ENCODE peak calls at places on chromosome 1, in eight cellular contexts. D is NCI-H1048; B is KBM-7; G is upper lobe of right lung; P is EH; K is activated naive CD4-positive, alpha-beta T cell treated with anti-CD3 and anti-CD28 coated beads for 36 hours; T is CD4-positive, alpha-beta T cell; Q is iris pigment epithelial cell. N is an unnamed sample.

GRCh38 chr1:234989019-234989418 is 139.6 kb downstream of the TOMM20 start:
- DNase-seq in G (no peak), B (no peak), D (no peak), Q (no peak), P (peak; percentile 58), T (no peak), K (no peak), N (no peak)

GRCh38 chr1:50970927-50971582 is 1.0 kb downstream of the CDKN2C start:
- DNase-seq in P (peak; percentile 43), K (no peak), D (no peak), T (no peak), Q (no peak), B (peak; percentile 58), G (no peak), N (no peak)

GRCh38 chr1:2194319-2194897 is at the start of gene FAAP20:
- DNase-seq in T (peak; percentile 60), B (no peak), Q (peak; percentile 62), K (no peak), G (no peak), P (peak; percentile 75), D (peak; percentile 55), N (peak; percentile 62)

GRCh38 chr1:201485184-201485774 is 16.3 kb upstream of the PHLDA3 start:
- DNase-seq in B (no peak), Q (no peak), G (no peak), T (no peak), K (no peak), P (no peak), D (no peak), N (no peak)

GRCh38 chr1:181044449-181044966 is 10.7 kb downstream of the MR1 start:
- DNase-seq in K (peak; percentile 80), G (peak; percentile 84), T (no peak), B (no peak), D (no peak), Q (peak; percentile 80), P (no peak), N (no peak)

GRCh38 chr1:153919879-153920852 is 2.6 kb downstream of the GATAD2B start:
- DNase-seq in B (peak; percentile 90), K (peak; percentile 43), D (no peak), G (peak; percentile 6), Q (peak; percentile 43), T (no peak), P (peak; percentile 59), N (peak; percentile 30)

GRCh38 chr1:117150316-117150715 is 28.8 kb upstream of the TRIM45 start:
- DNase-seq in K (no peak), P (peak; percentile 12), D (no peak), B (peak; percentile 17), T (no peak), Q (peak; percentile 77), G (no peak), N (no peak)

GRCh38 chr1:58457023-58457635 is 89.4 kb downstream of the OMA1 start:
- DNase-seq in D (no peak), Q (no peak), G (no peak), P (peak; percentile 22), K (no peak), T (no peak), B (no peak), N (no peak)

GRCh38 chr1:10386761-10387482 is 11.9 kb upstream of the PGD start:
- DNase-seq in B (no peak), K (no peak), D (no peak), Q (no peak), T (no peak), G (no peak), P (no peak), N (no peak)

GRCh38 chr1:47175227-47175934 is 14.5 kb downstream of the PDZK1IP1 start:
- DNase-seq in T (no peak), K (peak; percentile 72), G (peak; percentile 61), B (peak; percentile 89), D (no peak), P (peak; percentile 64), Q (peak; percentile 65), N (peak; percentile 51)

GRCh38 chr1:22420456-22421053 is 31.1 kb upstream of the ZBTB40 start:
- DNase-seq in T (peak; percentile 36), Q (peak; percentile 78), B (peak; percentile 77), K (peak; percentile 81), P (peak; percentile 85), D (no peak), G (peak; percentile 91), N (peak; percentile 71)

GRCh38 chr1:211825990-211826389 is 4.6 kb downstream of the LPGAT1 start:
- DNase-seq in T (no peak), Q (peak; percentile 87), K (no peak), B (no peak), D (no peak), P (peak; percentile 85), G (no peak), N (no peak)

GRCh38 chr1:28877132-28877781 is 37.1 kb upstream of the EPB41 start:
- DNase-seq in T (peak; percentile 74), D (peak; percentile 20), Q (peak; percentile 59), B (peak; percentile 85), P (peak; percentile 74), K (peak; percentile 88), G (peak; percentile 85), N (peak; percentile 83)

GRCh38 chr1:9435101-9435636 is 104.1 kb upstream of the SLC25A33 start:
- DNase-seq in G (no peak), T (no peak), P (no peak), D (no peak), K (no peak), Q (no peak), B (no peak), N (no peak)

GRCh38 chr1:119133987-119134386 is 6.5 kb downstream of the WARS2 start:
- DNase-seq in P (peak; percentile 74), G (no peak), B (no peak), K (no peak), T (no peak), Q (peak; percentile 81), D (no peak), N (no peak)

GRCh38 chr1:10209905-10210810 is at the start of gene KIF1B:
- DNase-seq in Q (peak; percentile 98), B (peak; percentile 98), P (peak; percentile 96), D (peak; percentile 92), G (peak; percentile 99), K (peak; percentile 95), T (peak; percentile 94), N (peak; percentile 98)

GRCh38 chr1:239593527-239593926 is 207.2 kb downstream of the CHRM3 start:
- DNase-seq in P (no peak), T (no peak), D (no peak), B (no peak), G (no peak), Q (no peak), K (no peak), N (no peak)

GRCh38 chr1:7940745-7941436 is at the start of gene TNFRSF9:
- DNase-seq in K (peak; percentile 89), T (no peak), Q (peak; percentile 76), P (no peak), B (no peak), D (no peak), G (peak; percentile 68), N (no peak)

GRCh38 chr1:93083979-93084378 is 4.9 kb downstream of the MTF2 start:
- DNase-seq in T (no peak), G (no peak), B (no peak), P (no peak), K (no peak), D (no peak), Q (no peak), N (no peak)

GRCh38 chr1:97505289-97505688 is 415.5 kb downstream of the DPYD start:
- DNase-seq in G (no peak), P (no peak), Q (no peak), B (no peak), T (no peak), D (no peak), K (no peak), N (no peak)

GRCh38 chr1:186139706-186140105 is 235.3 kb downstream of the TPR start:
- DNase-seq in P (peak; percentile 84), Q (peak; percentile 84), D (no peak), G (no peak), B (no peak), K (no peak), T (no peak), N (no peak)

GRCh38 chr1:47477595-47478080 is 39.8 kb downstream of the FOXD2 start:
- DNase-seq in T (no peak), B (no peak), Q (no peak), K (no peak), P (no peak), D (no peak), G (no peak), N (no peak)

GRCh38 chr1:18396247-18396646 is 84.5 kb upstream of the KLHDC7A start:
- DNase-seq in K (no peak), Q (peak; percentile 6), T (no peak), P (no peak), D (no peak), G (no peak), B (no peak), N (no peak)

GRCh38 chr1:151981178-151981525 is 12.5 kb downstream of the S100A10 start:
- DNase-seq in B (no peak), D (no peak), G (no peak), P (peak; percentile 30), K (no peak), Q (no peak), T (no peak), N (no peak)

GRCh38 chr1:78358145-78358544 is 132.6 kb upstream of the PTGFR start:
- DNase-seq in B (no peak), Q (no peak), T (no peak), K (no peak), D (no peak), G (no peak), P (no peak), N (peak; percentile 21)

GRCh38 chr1:89065077-89065868 is at the start of gene GBP1:
- DNase-seq in Q (peak; percentile 95), T (no peak), K (no peak), G (no peak), B (no peak), P (peak; percentile 87), D (no peak), N (peak; percentile 41)

GRCh38 chr1:204580862-204581261 is 64.7 kb downstream of the MDM4 start:
- DNase-seq in P (no peak), D (no peak), G (no peak), B (no peak), T (no peak), Q (no peak), K (no peak), N (no peak)

GRCh38 chr1:44707112-44707881 is 23.7 kb downstream of the RNU5D-1 start:
- DNase-seq in B (no peak), D (no peak), T (no peak), Q (peak; percentile 95), K (no peak), G (no peak), P (peak; percentile 95), N (no peak)

GRCh38 chr1:236753964-236754363 is 41.1 kb upstream of the MTR start:
- DNase-seq in T (no peak), B (no peak), Q (no peak), D (no peak), G (no peak), K (no peak), P (no peak), N (no peak)